ENCODE peak calls at places on chromosomes 7 and 10, in five cellular contexts. B is RWPE2; Z is ascending aorta; H is activated CD4-positive, alpha-beta T cell treated with anti-CD3 and anti-CD28 coated beads, Interleukin-2, amount 50 U/mL, for 48 hours; K is activated gamma-delta T cell treated with anti-CD3 and anti-CD28 coated beads, Interleukin-2, amount 50 U/mL, for 16 hours. X is an unnamed sample.

GRCh38 chr7:120272261-120272895 is 597 bp upstream of the KCND2 start:
- DNase-seq in B (no peak), Z (no peak), H (no peak), K (no peak), X (peak)

GRCh38 chr7:128811631-128812430 is 18.4 kb upstream of the FLNC start:
- DNase-seq in B (no peak), Z (no peak), H (no peak), K (no peak), X (no peak)

GRCh38 chr7:36969376-36969775 is 245.1 kb upstream of the AOAH start:
- DNase-seq in B (no peak), Z (no peak), H (no peak), K (no peak), X (no peak)

GRCh38 chr10:59362184-59362966 is at the start of gene FAM13C:
- DNase-seq in B (peak), Z (peak), H (peak), K (no peak), X (peak)

GRCh38 chr7:16967174-16967868 is 85.5 kb upstream of the AGR3 start:
- DNase-seq in B (no peak), Z (no peak), H (no peak), K (no peak), X (peak)

GRCh38 chr10:121069061-121069850 is 218.1 kb downstream of the WDR11 start:
- DNase-seq in B (peak), Z (no peak), H (no peak), K (no peak), X (no peak)

GRCh38 chr7:29046978-29047377 is 88.8 kb upstream of the TRIL start:
- DNase-seq in B (no peak), Z (no peak), H (no peak), K (no peak), X (no peak)

GRCh38 chr10:86960003-86960862 is 1.8 kb downstream of the SNCG start:
- DNase-seq in B (no peak), Z (no peak), H (peak), K (no peak), X (peak)

GRCh38 chr10:3395487-3395886 is 222.9 kb upstream of the PITRM1 start:
- DNase-seq in B (no peak), Z (no peak), H (no peak), K (no peak), X (no peak)

GRCh38 chr10:102804382-102804781 is 32.8 kb downstream of the CYP17A1 start:
- DNase-seq in B (no peak), Z (no peak), H (no peak), K (no peak), X (no peak)

GRCh38 chr10:104333037-104333727 is 5.1 kb downstream of the ITPRIP start:
- DNase-seq in B (no peak), Z (no peak), H (no peak), K (peak), X (no peak)

GRCh38 chr7:2826806-2827205 is 17.3 kb downstream of the GNA12 start:
- DNase-seq in B (no peak), Z (no peak), H (no peak), K (no peak), X (no peak)

GRCh38 chr10:117830832-117831231 is 215.9 kb downstream of the RAB11FIP2 start:
- DNase-seq in B (no peak), Z (no peak), H (no peak), K (no peak), X (no peak)

GRCh38 chr7:128242661-128243060 is 1.6 kb downstream of the LEP start:
- DNase-seq in B (no peak), Z (no peak), H (no peak), K (no peak), X (no peak)

GRCh38 chr10:55065185-55065584 is 264.2 kb upstream of the PCDH15 start:
- DNase-seq in B (no peak), Z (no peak), H (no peak), K (no peak), X (no peak)

GRCh38 chr7:99499356-99499712 is 747 bp downstream of the ZNF394 start:
- DNase-seq in B (no peak), Z (no peak), H (no peak), K (no peak), X (peak)

GRCh38 chr7:24229481-24230226 is 54.3 kb upstream of the NPY start:
- DNase-seq in B (no peak), Z (no peak), H (no peak), K (no peak), X (no peak)

GRCh38 chr10:6473901-6474370 is 106.1 kb downstream of the PRKCQ start:
- DNase-seq in B (no peak), Z (no peak), H (peak), K (no peak), X (no peak)

GRCh38 chr7:85115006-85115405 is 71.8 kb downstream of the SEMA3D start:
- DNase-seq in B (no peak), Z (no peak), H (no peak), K (no peak), X (no peak)

GRCh38 chr7:108294595-108294994 is 161.6 kb downstream of the NRCAM start:
- DNase-seq in B (no peak), Z (no peak), H (no peak), K (no peak), X (no peak)

GRCh38 chr10:86583983-86584382 is 62.4 kb upstream of the WAPL start:
- DNase-seq in B (no peak), Z (no peak), H (no peak), K (no peak), X (no peak)

GRCh38 chr10:88386878-88387773 is 196.0 kb downstream of the RNLS start:
- DNase-seq in B (no peak), Z (no peak), H (no peak), K (no peak), X (peak)

GRCh38 chr10:44651834-44652233 is 259.3 kb upstream of the TMEM72 start:
- DNase-seq in B (no peak), Z (no peak), H (no peak), K (no peak), X (peak)

GRCh38 chr10:3757250-3757637 is 27.8 kb downstream of the KLF6 start:
- DNase-seq in B (no peak), Z (no peak), H (no peak), K (no peak), X (no peak)

GRCh38 chr10:5534051-5534821 is 9.5 kb downstream of the CALML3 start:
- DNase-seq in B (no peak), Z (no peak), H (no peak), K (no peak), X (no peak)

GRCh38 chr10:132058111-132058745 is 7.5 kb upstream of the JAKMIP3 start:
- DNase-seq in B (no peak), Z (no peak), H (peak), K (no peak), X (no peak)

GRCh38 chr7:103637726-103638125 is 191.7 kb upstream of the SLC26A5 start:
- DNase-seq in B (no peak), Z (no peak), H (no peak), K (no peak), X (peak)

GRCh38 chr10:34886906-34887615 is 72.0 kb upstream of the PARD3 start:
- DNase-seq in B (no peak), Z (no peak), H (no peak), K (no peak), X (no peak)

GRCh38 chr10:103054621-103055020 is 136.5 kb downstream of the CNNM2 start:
- DNase-seq in B (no peak), Z (no peak), H (no peak), K (no peak), X (no peak)

GRCh38 chr10:88131561-88132139 is 268.2 kb downstream of the PTEN start:
- DNase-seq in B (peak), Z (no peak), H (no peak), K (no peak), X (no peak)

GRCh38 chr10:129040377-129040776 is 426.7 kb upstream of the MGMT start:
- DNase-seq in B (no peak), Z (no peak), H (no peak), K (no peak), X (no peak)

GRCh38 chr7:45663167-45663921 is 89.2 kb downstream of the ADCY1 start:
- DNase-seq in B (no peak), Z (no peak), H (peak), K (no peak), X (peak)

GRCh38 chr7:48094861-48095293 is 5.8 kb downstream of the UPP1 start:
- DNase-seq in B (no peak), Z (no peak), H (no peak), K (no peak), X (peak)

GRCh38 chr10:656883-657282 is 32.6 kb downstream of the DIP2C start:
- DNase-seq in B (no peak), Z (no peak), H (no peak), K (no peak), X (no peak)

GRCh38 chr7:369981-370621 is 80.1 kb downstream of the FOXL3 start:
- DNase-seq in B (peak), Z (no peak), H (no peak), K (no peak), X (no peak)

X was measured in GM03348.